ENCODE peak calls at places on chromosomes 5 and 9, in six cellular contexts. V is heart left ventricle, U is A549, N is HCT116, O is spleen, P is prostate gland. A is an unnamed sample.

GRCh38 chr5:31963961-31964360 is 210.2 kb downstream of the GOLPH3 start:
- DNase-seq in N (no peak), O (no peak), P (no peak), U (no peak), V (no peak), A (no peak)

GRCh38 chr5:139684881-139685749 is 37.0 kb downstream of the CXXC5 start:
- DNase-seq in O (no peak), U (no peak), P (no peak), V (no peak), N (no peak), A (no peak)

GRCh38 chr5:124661317-124662141 is 84.9 kb downstream of the ZNF608 start:
- DNase-seq in N (peak), U (peak), V (no peak), P (no peak), O (no peak), A (no peak)

GRCh38 chr5:176904276-176904675 is 5.1 kb upstream of the HK3 start:
- DNase-seq in N (no peak), O (no peak), U (no peak), V (no peak), P (no peak), A (no peak)

GRCh38 chr5:20223451-20223850 is 235.5 kb upstream of the CDH18 start:
- DNase-seq in O (no peak), N (no peak), V (no peak), U (no peak), P (no peak), A (no peak)

GRCh38 chr5:64074533-64074932 is 91.1 kb upstream of the RNF180 start:
- DNase-seq in P (no peak), N (no peak), V (no peak), U (peak), O (no peak), A (no peak)

GRCh38 chr5:54320256-54320655 is 9.9 kb upstream of the ARL15 start:
- DNase-seq in O (no peak), V (no peak), P (no peak), N (no peak), U (no peak), A (no peak)

GRCh38 chr9:97980918-97981827 is 2.0 kb upstream of the ANP32B start:
- DNase-seq in P (peak), N (no peak), V (peak), U (no peak), O (no peak), A (peak)

GRCh38 chr5:32508806-32509805 is 64.6 kb upstream of the ZFR start:
- DNase-seq in U (no peak), O (no peak), N (no peak), P (no peak), V (no peak), A (no peak)

GRCh38 chr5:90113108-90113507 is 296.4 kb downstream of the CETN3 start:
- DNase-seq in U (no peak), P (no peak), O (no peak), V (no peak), N (no peak), A (no peak)

GRCh38 chr9:98846879-98847278 is 39.4 kb downstream of the GALNT12 start:
- DNase-seq in U (no peak), N (no peak), P (no peak), O (no peak), V (no peak), A (no peak)

GRCh38 chr5:168314735-168315411 is 23.4 kb downstream of the WWC1 start:
- DNase-seq in P (peak), O (peak), N (peak), V (no peak), U (peak), A (peak)

GRCh38 chr9:114908104-114908621 is 22.2 kb downstream of the TNFSF8 start:
- DNase-seq in P (peak), N (peak), U (peak), V (no peak), O (no peak), A (no peak)

GRCh38 chr9:72680593-72681317 is 159.3 kb downstream of the TMC1 start:
- DNase-seq in U (no peak), V (no peak), N (no peak), O (no peak), P (no peak), A (no peak)

GRCh38 chr5:125549322-125549871 is 803.0 kb upstream of the ZNF608 start:
- DNase-seq in U (no peak), N (no peak), V (no peak), O (no peak), P (no peak), A (no peak)

GRCh38 chr9:118533101-118533500 is 828.9 kb downstream of the TLR4 start:
- DNase-seq in P (no peak), O (no peak), U (no peak), N (no peak), V (no peak), A (no peak)

GRCh38 chr5:147234098-147234824 is 565 bp upstream of the STK32A start:
- DNase-seq in P (no peak), N (no peak), V (no peak), U (no peak), O (no peak), A (no peak)
- H3K4me3 ChIP-seq in P (peak), N (no peak), V (peak), U (peak), O (peak), A (peak)

DNA sequence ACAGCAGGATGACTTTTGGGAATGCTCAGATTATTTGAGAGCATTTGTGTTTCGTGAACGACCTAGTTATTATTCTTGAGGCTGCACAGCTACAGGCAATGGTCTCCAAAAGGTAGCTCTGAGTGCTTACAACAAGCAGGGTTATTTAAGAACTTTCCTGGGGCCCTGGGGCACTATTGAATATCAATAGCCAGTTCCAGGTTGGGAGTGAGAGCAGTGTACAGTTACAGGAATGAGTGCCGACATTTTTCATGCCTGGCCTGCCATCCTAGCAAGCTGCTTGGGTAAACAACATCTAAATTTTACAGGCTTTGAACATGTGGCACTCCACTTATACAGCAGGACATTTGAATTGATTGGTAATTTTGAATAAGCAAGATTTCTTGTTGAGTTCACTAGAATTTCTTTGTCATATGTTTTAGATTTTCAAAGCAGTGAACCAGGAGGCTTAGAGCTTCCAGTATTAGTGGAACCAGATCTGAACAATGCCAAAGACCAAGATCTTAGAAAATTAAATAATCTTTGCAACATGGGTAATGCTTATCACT is 171.9 kb upstream of the GDNF start:
- DNase-seq in P (no peak), O (no peak), V (no peak), U (no peak), N (no peak), A (no peak)
- TF ChIP-seq POLR2A in P (no peak), O (no peak), V (no peak), U (no peak), N (no peak), A (no peak)

GRCh38 chr5:172450861-172451695 is 3.2 kb downstream of the SH3PXD2B start:
- DNase-seq in O (peak), P (no peak), V (no peak), U (peak), N (no peak), A (peak)

GRCh38 chr5:172453206-172453985 is 929 bp downstream of the SH3PXD2B start:
- DNase-seq in V (no peak), O (no peak), U (peak), N (peak), P (no peak), A (peak)

GRCh38 chr5:172450453-172450852 is 3.9 kb downstream of the SH3PXD2B start:
- DNase-seq in O (peak), U (no peak), P (no peak), V (no peak), N (no peak), A (no peak)

GRCh38 chr5:172452398-172453205 is 1.7 kb downstream of the SH3PXD2B start:
- DNase-seq in V (no peak), P (peak), O (peak), U (peak), N (peak), A (peak)

DNA sequence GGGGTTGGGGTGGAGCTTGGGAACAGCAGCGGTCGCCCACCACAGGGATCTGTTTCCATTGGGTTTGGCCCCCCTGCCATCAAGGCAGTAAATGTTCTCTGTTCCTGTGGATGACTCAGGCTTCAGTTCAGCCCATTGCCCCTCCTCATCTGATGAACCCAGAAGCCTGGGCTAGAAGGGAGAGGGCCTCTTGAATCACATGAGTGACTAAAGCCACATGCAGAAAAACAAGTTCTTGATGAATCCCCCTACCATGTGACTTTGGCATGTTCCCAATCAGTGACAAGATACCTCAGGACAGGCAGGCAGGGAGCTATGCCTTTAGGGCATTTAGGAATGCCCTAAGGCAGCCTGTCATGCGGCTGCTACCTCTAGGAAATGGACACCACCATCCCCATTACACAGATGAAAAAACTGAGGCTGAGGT is 2.5 kb downstream of the SH3PXD2B start:
- DNase-seq in O (peak), U (peak), P (no peak), N (no peak), V (no peak), A (peak)
- H3K4me3 ChIP-seq in O (no peak), U (no peak), P (no peak), N (no peak), V (peak), A (peak)

GRCh38 chr9:16207161-16207560 is 654.3 kb downstream of the CCDC171 start:
- DNase-seq in P (no peak), V (no peak), U (no peak), O (no peak), N (no peak), A (no peak)
- TF ChIP-seq POLR2A in P (no peak), V (no peak), U (no peak), O (no peak), N (no peak), A (no peak)

DNA sequence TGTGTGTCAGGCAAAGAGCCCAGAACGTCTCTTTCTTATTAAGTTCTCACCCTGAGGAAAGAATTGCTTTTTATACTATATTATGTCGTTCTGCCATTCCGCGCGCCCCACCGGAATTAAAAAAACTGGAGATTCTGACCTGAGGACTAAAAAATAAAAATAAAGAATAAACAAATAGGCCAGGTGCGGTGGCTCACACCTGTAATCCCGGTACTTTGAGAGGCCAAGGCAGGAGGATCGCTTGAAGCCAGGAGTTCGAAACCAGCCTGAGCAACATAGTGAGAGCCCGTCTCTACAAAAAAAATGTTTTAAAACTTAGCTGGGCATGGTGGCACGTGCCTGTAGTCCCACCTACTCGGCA is 677 bp upstream of the DYNC2I2 start:
- DNase-seq in O (no peak), N (no peak), P (no peak), V (no peak), U (no peak), A (no peak)
- H3K4me3 ChIP-seq in O (peak), N (peak), P (no peak), V (peak), U (peak), A (peak)